ENCODE peak calls at places on chromosomes 4 and X, in four cellular contexts. S is GM23338, A is cardiac muscle cell, D is A549. C is an unnamed sample. For H3K4me1, the result is how much of the 10 kb centered on the place peaks cover.

GRCh38 chr4:153603258-153603657 is 80.8 kb upstream of the TLR2 start:
- DNase-seq in S (no peak), D (no peak), A (no peak), C (no peak)

GRCh38 chr4:162154862-162155540 is 8.8 kb downstream of the FSTL5 start:
- DNase-seq in A (no peak), D (no peak), S (no peak), C (no peak)

GRCh38 chr4:150591284-150591874 is 9.4 kb downstream of the MAB21L2 start:
- DNase-seq in D (peak), A (no peak), S (peak), C (peak)

GRCh38 chr4:161936625-161937133 is 227.1 kb downstream of the FSTL5 start:
- DNase-seq in S (peak), D (peak), A (peak), C (no peak)

GRCh38 chr4:176077561-176077960 is 11.9 kb downstream of the WDR17 start:
- DNase-seq in S (no peak), D (no peak), A (no peak), C (no peak)

GRCh38 chrX:68440940-68441339 is 7.6 kb upstream of the OPHN1 start:
- DNase-seq in S (no peak), A (peak), D (peak), C (no peak)

GRCh38 chrX:76220856-76221255 is 48.0 kb downstream of the PBDC1 start:
- DNase-seq in A (no peak), S (no peak), D (no peak), C (no peak)

GRCh38 chrX:129577877-129578276 is 37.8 kb downstream of the OCRL start:
- DNase-seq in S (no peak), A (no peak), D (no peak), C (no peak)

GRCh38 chr4:162015090-162015489 is 148.7 kb downstream of the FSTL5 start:
- DNase-seq in D (no peak), A (peak), S (no peak), C (no peak)

GRCh38 chrX:80721186-80721585 is 88.5 kb downstream of the BRWD3 start:
- DNase-seq in D (no peak), A (no peak), S (no peak), C (no peak)

GRCh38 chr4:152352645-152353116 is 183.2 kb downstream of the FBXW7 start:
- DNase-seq in S (peak), A (peak), D (peak), C (peak)

GRCh38 chrX:83535417-83536244 is 27.5 kb downstream of the POU3F4 start:
- DNase-seq in A (no peak), S (no peak), D (no peak), C (no peak)

GRCh38 chr4:95061220-95061619 is 303.5 kb downstream of the BMPR1B start:
- DNase-seq in S (peak), D (no peak), A (peak), C (no peak)

DNA sequence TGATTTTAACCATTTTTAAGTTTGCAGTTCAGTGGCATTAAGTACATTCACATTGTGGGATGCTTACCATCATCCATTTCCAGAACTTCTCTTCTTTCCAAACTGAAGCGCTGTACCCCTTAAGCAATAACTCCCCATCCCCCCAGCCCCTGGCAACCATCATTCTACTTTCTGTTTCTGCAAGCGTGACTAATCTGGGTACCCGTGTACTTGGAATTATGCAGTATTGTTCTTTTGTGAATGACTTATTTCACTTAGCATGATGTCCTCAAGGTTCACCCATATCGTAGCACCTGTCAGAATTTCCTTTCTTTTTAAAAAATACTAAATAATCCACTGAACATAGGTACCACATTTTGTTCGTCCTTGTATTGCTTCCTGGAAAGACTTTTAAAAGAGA is 32.9 kb downstream of the USP9X start:
- DNase-seq in S (no peak), A (no peak), D (no peak), C (no peak)
- H3K4me1 ChIP-seq in S (half or more), A (under half), D (under half), C (under half)

DNA sequence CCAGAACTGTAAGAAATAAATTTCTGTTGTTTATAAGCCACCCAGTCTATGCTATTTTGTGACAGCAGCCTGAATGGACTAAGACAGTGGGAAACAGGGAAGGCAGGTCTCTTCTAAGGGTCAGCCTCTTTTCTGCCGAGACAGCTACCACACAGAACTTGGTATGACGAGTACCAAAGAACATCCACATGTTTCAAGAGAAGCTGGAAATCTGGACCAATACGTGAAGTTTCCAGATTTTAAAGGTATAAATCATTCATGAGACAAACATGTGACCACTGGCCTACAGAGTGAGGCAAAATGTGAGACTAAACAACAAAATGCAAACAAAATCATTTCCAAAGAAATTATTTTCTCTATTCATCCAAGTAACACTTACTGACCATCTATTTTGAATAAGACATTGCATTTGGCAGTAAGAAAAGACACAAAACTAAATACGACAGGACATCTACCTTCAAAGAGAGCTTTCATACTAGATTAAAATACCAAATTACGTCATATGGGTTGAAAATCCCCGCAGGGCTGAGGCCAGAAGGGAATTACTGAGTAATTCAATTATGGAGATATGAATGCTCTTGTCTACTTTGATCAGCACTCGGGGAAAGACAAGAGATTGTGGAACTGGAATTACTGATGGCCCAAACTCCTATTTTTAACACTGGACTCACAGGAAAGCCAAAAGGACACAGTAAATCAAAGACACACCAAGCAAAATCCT is 7.2 kb downstream of the SCARB2 start:
- DNase-seq in A (no peak), D (no peak), S (no peak), C (no peak)
- H3K4me1 ChIP-seq in A (under half), D (under half), S (under half), C (under half)

DNA sequence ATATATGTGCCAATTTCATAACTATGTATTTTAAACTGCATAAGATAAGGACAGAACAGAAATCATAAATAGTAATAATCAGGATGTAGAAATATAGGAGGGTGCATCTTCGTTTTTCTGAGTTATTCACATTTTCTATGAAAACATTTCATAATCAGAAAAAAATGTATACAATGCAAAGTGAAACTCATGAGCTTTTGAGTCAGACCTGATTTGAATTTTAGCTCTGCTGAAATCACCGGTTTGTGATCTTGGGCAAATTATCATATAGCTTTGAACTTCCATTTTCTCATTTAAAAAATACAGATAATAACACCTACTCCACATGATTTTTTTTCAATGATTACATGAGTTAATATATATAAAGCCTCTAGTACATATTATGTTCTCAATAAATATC is 106.9 kb downstream of the KDR start:
- DNase-seq in A (peak), S (no peak), D (no peak), C (no peak)
- H3K4me1 ChIP-seq in A (under half), S (under half), D (under half), C (under half)

GRCh38 chr4:13545394-13545808 is 1.1 kb upstream of the NKX3-2 start:
- DNase-seq in D (no peak), S (no peak), A (no peak), C (no peak)
- H3K4me1 ChIP-seq in D (under half), S (half or more), A (under half), C (under half)

GRCh38 chr4:138115053-138115452 is 127.1 kb downstream of the SLC7A11 start:
- DNase-seq in A (no peak), D (no peak), S (no peak), C (no peak)
- H3K4me1 ChIP-seq in A (under half), D (under half), S (under half), C (under half)

DNA sequence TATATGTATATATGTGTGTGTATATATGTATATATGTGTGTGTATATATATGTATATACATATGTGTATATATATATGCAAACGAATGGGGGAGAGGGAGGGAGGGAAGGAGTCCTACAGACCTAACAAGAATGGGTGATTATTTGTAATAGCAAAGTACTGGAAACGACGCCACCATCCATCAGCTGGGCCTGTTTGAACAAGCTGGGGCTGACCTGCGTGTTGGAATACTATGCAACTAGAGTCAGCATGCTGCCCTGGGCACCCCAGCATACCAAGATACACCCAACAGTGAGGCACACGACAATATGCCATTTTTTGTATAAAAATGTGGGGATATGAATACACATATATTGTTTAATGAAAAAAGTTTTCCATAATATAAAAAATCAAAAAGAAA is 21.6 kb upstream of the CCNQ start:
- DNase-seq in S (no peak), D (no peak), A (no peak), C (no peak)
- H3K4me1 ChIP-seq in S (under half), D (under half), A (under half), C (under half)

DNA sequence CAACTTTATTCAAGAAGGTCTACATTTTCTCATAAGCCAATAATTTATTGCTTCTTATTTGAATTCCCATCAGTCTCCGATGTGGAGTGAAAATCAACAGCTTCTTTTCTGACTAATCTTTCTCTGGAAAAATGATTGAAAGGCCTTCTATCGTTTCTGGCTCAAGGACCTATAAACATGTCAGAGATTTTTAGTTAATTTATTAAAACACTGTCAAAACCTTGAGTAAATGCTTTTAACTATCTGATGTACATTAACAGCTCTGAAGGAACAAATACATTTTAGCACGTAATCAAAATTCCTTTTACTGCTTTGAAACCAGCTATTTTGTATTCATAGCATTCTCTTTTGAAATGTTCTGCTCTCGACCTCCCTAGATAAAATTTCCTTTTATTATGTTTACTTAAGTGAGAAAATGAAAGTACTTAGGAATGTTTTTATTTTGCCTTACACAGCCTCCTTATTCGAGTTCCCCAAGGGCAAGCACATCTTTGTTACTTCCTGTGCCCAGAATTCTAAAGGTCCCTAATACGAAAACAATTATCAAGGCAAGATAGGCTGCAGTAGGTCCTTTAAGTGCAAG is 3.2 kb upstream of the ZFX start:
- DNase-seq in S (no peak), D (peak), A (no peak), C (no peak)
- H3K4me1 ChIP-seq in S (under half), D (under half), A (under half), C (under half)